ENCODE peak calls at places on chromosome 11, in six cellular contexts. S is gastrocnemius medialis, F is right lobe of liver, P is A549, T is endothelial cell of umbilical vein, B is ovary. J is an unnamed sample.

GRCh38 chr11:132278801-132279574 is 908.6 kb downstream of the NTM start:
- DNase-seq in S (no peak), F (no peak), P (peak), T (peak), B (no peak), J (peak)

GRCh38 chr11:65869643-65870306 is 2.8 kb downstream of the EFEMP2 start:
- DNase-seq in S (no peak), F (no peak), P (no peak), T (no peak), B (no peak), J (no peak)

GRCh38 chr11:22558638-22559037 is 67.0 kb downstream of the FANCF start:
- DNase-seq in S (no peak), F (no peak), P (no peak), T (no peak), B (no peak), J (no peak)

GRCh38 chr11:77497368-77497767 is 23.5 kb upstream of the PAK1 start:
- DNase-seq in S (no peak), F (no peak), P (no peak), T (no peak), B (no peak), J (peak)

GRCh38 chr11:95149659-95150294 is 60.1 kb downstream of the ENDOD1 start:
- DNase-seq in S (peak), F (no peak), P (no peak), T (peak), B (no peak), J (no peak)

GRCh38 chr11:111162306-111162705 is 83.2 kb upstream of the POU2AF2 start:
- DNase-seq in S (no peak), F (no peak), P (no peak), T (no peak), B (no peak), J (no peak)

GRCh38 chr11:124302756-124303155 is 11.0 kb downstream of the OR8D1 start:
- DNase-seq in S (no peak), F (no peak), P (no peak), T (no peak), B (no peak), J (no peak)

GRCh38 chr11:15106201-15106965 is 8.3 kb upstream of the INSC start:
- DNase-seq in S (no peak), F (no peak), P (no peak), T (no peak), B (no peak), J (no peak)

GRCh38 chr11:73453562-73453961 is 77.4 kb downstream of the RELT start:
- DNase-seq in S (no peak), F (no peak), P (no peak), T (no peak), B (no peak), J (peak)

GRCh38 chr11:64359712-64360402 is 895 bp downstream of the RPS6KA4 start:
- DNase-seq in S (no peak), F (no peak), P (no peak), T (no peak), B (no peak), J (peak)

GRCh38 chr11:133810766-133811165 is 34.5 kb downstream of the SPATA19 start:
- DNase-seq in S (no peak), F (no peak), P (no peak), T (no peak), B (no peak), J (no peak)

GRCh38 chr11:60899021-60899936 is 7.1 kb downstream of the PRPF19 start:
- DNase-seq in S (peak), F (no peak), P (peak), T (peak), B (no peak), J (peak)

GRCh38 chr11:47239889-47240288 is 8.7 kb downstream of the ACP2 start:
- DNase-seq in S (no peak), F (no peak), P (no peak), T (no peak), B (no peak), J (no peak)

GRCh38 chr11:65947603-65948125 is 2.4 kb downstream of the TSGA10IP start:
- DNase-seq in S (no peak), F (no peak), P (no peak), T (no peak), B (no peak), J (no peak)

GRCh38 chr11:35210886-35211546 is 72.0 kb downstream of the CD44 start:
- DNase-seq in S (no peak), F (no peak), P (no peak), T (no peak), B (no peak), J (peak)
- TF ChIP-seq POLR2A in S (no peak), F (no peak), P (no peak), T (no peak), B (no peak), J (no peak)

DNA sequence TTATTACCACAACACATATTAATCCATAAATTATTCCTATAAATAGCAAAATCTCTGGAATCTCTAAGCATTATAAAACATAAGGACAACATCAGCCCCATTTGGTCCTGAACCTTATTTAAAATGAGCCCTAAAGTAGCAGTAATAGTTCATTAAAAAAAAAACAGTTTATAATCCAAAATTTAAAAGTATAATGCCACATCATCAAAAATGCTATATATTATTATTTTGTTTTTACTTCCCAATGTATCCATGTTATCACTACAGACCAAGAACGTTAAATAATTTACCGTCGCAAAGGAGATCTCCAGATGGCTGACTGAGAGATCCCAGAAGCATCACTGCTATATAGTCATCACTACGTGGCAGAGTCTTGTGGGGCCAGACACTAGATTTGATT is 19.6 kb downstream of the GUCY1A2 start:
- DNase-seq in S (no peak), F (no peak), P (no peak), T (no peak), B (no peak), J (no peak)
- H3K4me3 ChIP-seq in S (no peak), F (no peak), P (no peak), T (no peak), B (no peak), J (no peak)

DNA sequence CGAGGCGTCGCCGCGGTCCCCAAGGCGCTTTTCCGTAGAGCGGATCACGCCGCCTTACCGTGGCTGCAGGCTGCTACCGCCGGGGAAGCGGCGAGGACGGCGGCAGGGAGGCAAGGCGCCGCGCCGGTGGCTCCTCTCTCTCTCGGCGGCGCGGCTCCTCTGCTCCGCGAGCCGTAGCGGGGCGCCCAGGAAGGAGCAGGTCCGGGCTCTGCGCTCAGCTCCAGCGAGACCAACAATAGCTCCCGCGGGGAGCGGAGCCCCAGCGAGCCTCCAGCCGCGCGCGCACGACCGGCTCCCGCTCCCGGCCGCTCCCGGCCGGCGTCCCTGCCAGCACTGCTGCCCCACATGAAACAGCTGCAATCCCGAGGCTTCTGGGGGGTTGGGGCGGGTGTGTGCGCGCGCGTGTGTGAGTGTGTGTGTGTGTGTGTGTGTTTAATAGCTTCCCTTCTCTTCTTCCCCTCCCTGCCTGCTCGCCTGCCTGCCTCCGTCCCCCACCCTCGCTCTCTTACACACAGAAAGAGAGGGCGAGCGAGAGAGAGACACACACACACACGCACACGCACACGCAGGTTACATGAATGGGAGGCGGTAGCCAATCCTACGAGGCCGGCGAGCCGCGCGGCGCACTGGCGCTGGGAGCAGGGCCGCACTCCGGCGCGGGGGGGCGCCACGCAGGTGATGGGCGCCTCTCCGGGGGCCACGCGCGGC is at the start of gene TENM4:
- DNase-seq in S (peak), F (peak), P (peak), T (peak), B (peak), J (no peak)
- TF ChIP-seq POLR2A in S (peak), F (no peak), P (no peak), T (no peak), B (peak), J (no peak)

GRCh38 chr11:57054782-57055181 is 66.1 kb downstream of the OR5AK2 start:
- DNase-seq in S (no peak), F (no peak), P (no peak), T (no peak), B (no peak), J (no peak)
- H3K4me3 ChIP-seq in S (no peak), F (no peak), P (no peak), T (no peak), B (no peak), J (no peak)

GRCh38 chr11:2884424-2884815 is 1.2 kb downstream of the CDKN1C start:
- DNase-seq in S (peak), F (no peak), P (no peak), T (peak), B (peak), J (no peak)
- TF ChIP-seq POLR2A in S (peak), F (no peak), P (no peak), T (no peak), B (no peak), J (no peak)

DNA sequence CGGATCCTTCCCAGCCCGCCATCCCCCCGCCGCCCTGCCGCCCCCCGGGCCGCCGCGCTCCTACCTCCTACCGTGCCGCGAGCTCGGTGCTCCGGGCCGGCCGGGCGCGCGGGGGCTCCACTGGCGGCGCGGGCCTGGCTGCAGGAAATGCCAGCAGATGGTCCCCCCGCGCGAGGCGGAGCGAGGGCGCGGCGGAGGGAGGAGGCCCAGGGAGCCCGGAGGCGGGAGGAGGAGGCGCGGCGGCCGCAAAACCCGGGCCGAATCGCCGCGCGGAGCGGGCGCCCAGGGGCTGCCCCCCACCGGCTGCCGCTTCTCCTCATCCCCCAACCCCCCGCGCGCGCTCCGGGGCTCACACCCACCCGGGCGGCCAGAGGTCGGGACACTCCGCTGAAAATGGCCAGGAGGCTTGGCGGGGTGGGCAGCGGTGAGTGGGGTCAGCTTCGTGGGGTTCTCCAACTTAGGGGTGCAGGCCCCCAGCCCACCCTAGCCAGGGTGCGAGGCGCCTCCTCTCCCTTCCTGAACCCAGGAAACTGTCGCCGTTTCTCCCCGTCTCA is at the start of gene OSBPL5:
- DNase-seq in S (peak), F (peak), P (peak), T (peak), B (peak), J (peak)
- H3K4me3 ChIP-seq in S (peak), F (peak), P (peak), T (peak), B (peak), J (peak)

DNA sequence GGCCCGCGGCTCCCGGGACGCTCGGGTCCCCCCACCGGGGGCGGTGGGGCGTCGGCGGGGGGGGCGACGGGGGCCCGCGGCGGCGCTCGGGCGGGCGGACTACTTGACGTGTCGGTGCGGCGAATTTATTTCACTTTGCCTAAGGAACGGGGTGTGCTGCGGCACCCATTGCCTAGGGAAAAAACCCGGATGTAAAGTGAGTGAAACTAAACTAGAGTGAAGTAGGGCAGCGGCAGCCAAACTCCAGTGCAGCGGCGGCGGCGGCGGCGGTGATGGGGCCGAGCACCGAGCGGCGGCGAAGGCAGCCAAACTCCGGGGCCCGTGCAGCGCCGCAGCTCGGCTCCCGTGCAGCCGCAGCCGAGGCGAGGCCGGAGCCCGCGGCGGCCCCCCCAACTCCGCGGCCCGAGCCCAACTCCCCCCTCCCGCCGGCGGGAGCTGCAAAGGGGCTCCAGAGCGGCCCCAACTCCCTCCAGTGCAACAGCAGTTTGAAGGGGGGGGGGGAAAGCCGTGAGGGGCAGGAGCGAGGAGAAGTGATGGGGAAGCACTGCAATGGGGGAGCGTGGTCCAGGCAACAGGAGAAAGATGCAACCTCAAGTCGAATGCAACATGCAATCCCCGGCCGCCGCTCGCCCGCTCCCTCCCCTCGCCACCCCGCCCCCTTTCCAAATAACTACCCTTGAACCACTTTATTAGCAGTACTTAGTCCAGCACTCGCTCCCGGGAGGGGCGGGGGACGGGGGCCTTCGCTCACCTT is 647 bp upstream of the PHF21A start:
- DNase-seq in S (peak), F (peak), P (peak), T (peak), B (peak), J (peak)
- TF ChIP-seq POLR2A in S (peak), F (peak), P (peak), T (peak), B (peak), J (peak)

GRCh38 chr11:128549256-128549944 is 38.0 kb downstream of the ETS1 start:
- DNase-seq in S (peak), F (peak), P (no peak), T (peak), B (peak), J (no peak)
- H3K4me3 ChIP-seq in S (peak), F (peak), P (no peak), T (peak), B (peak), J (no peak)

J was measured in NB4.